ENCODE peak calls at places on chromosomes 4 and X, in nine cellular contexts. R is CD4-positive, alpha-beta T cell; S is GOT3; G is choroid plexus epithelial cell; A is non-pigmented ciliary epithelial cell; Y is activated CD4-positive, alpha-beta T cell treated with anti-CD3 and anti-CD28 coated beads, Interleukin-2, amount 10 ng/mL, durations not matched to agents 7 days and 5 days; P is epithelial cell of esophagus; H is sciatic nerve; V is HTR-8/SVneo. N is an unnamed sample.

GRCh38 chr4:156408749-156409148 is 455.1 kb upstream of the CTSO start:
- DNase-seq in R (no peak), S (no peak), G (no peak), A (no peak), Y (no peak), P (no peak), H (no peak), V (no peak), N (no peak)

GRCh38 chr4:38678078-38678477 is 14.1 kb downstream of the KLF3 start:
- DNase-seq in R (no peak), S (no peak), G (peak), A (peak), Y (no peak), P (no peak), H (no peak), V (no peak), N (no peak)

GRCh38 chr4:48343531-48343930 is 2.2 kb downstream of the SLAIN2 start:
- DNase-seq in R (no peak), S (no peak), G (peak), A (no peak), Y (no peak), P (peak), H (no peak), V (no peak), N (no peak)

GRCh38 chr4:177374966-177375365 is 65.3 kb downstream of the NEIL3 start:
- DNase-seq in R (no peak), S (no peak), G (no peak), A (no peak), Y (no peak), P (no peak), H (no peak), V (no peak), N (no peak)

GRCh38 chr4:41483771-41484170 is 54.2 kb upstream of the LIMCH1 start:
- DNase-seq in R (no peak), S (no peak), G (no peak), A (no peak), Y (no peak), P (no peak), H (no peak), V (no peak), N (no peak)

GRCh38 chr4:2591189-2591588 is 54.7 kb downstream of the FAM193A start:
- DNase-seq in R (no peak), S (no peak), G (peak), A (no peak), Y (no peak), P (no peak), H (no peak), V (no peak), N (no peak)

GRCh38 chrX:96386325-96386724 is 298.3 kb upstream of the DIAPH2 start:
- DNase-seq in R (no peak), S (no peak), G (no peak), A (no peak), Y (no peak), P (no peak), H (no peak), V (no peak), N (no peak)

GRCh38 chr4:127410201-127410600 is 222.6 kb upstream of the INTU start:
- DNase-seq in R (no peak), S (no peak), G (no peak), A (no peak), Y (no peak), P (no peak), H (no peak), V (no peak), N (no peak)

GRCh38 chr4:5571646-5572045 is 136.7 kb downstream of the EVC2 start:
- DNase-seq in R (no peak), S (no peak), G (no peak), A (no peak), Y (no peak), P (no peak), H (no peak), V (no peak), N (no peak)

GRCh38 chr4:102438873-102439614 is 62.1 kb upstream of the NFKB1 start:
- DNase-seq in R (no peak), S (no peak), G (peak), A (peak), Y (no peak), P (peak), H (no peak), V (no peak), N (peak)

GRCh38 chr4:183291070-183291469 is 29.0 kb downstream of the CLDN22 start:
- DNase-seq in R (no peak), S (no peak), G (no peak), A (no peak), Y (no peak), P (no peak), H (no peak), V (no peak), N (no peak)

GRCh38 chrX:26783512-26784225 is 567.7 kb downstream of the MAGEB5 start:
- DNase-seq in R (no peak), S (no peak), G (peak), A (no peak), Y (peak), P (peak), H (no peak), V (peak), N (peak)

GRCh38 chr4:81003549-81004240 is 26.8 kb upstream of the BMP3 start:
- DNase-seq in R (no peak), S (no peak), G (no peak), A (no peak), Y (no peak), P (no peak), H (no peak), V (no peak), N (no peak)

GRCh38 chr4:184649971-184650855 is 675 bp downstream of the PRIMPOL start:
- DNase-seq in R (no peak), S (no peak), G (peak), A (no peak), Y (no peak), P (peak), H (no peak), V (peak), N (no peak)

GRCh38 chrX:71095555-71095970 is at the start of gene FOXO4:
- DNase-seq in R (peak), S (peak), G (peak), A (peak), Y (peak), P (peak), H (peak), V (peak), N (peak)

GRCh38 chrX:140572724-140573123 is 67.9 kb upstream of the SOX3 start:
- DNase-seq in R (no peak), S (no peak), G (peak), A (peak), Y (peak), P (peak), H (no peak), V (peak), N (no peak)

GRCh38 chrX:17736478-17736855 is 826 bp upstream of the SCML1 start:
- DNase-seq in R (no peak), S (no peak), G (no peak), A (no peak), Y (no peak), P (peak), H (no peak), V (no peak), N (no peak)

GRCh38 chr4:163331629-163332360 is 601 bp downstream of the NPY1R start:
- DNase-seq in R (no peak), S (no peak), G (peak), A (no peak), Y (no peak), P (peak), H (no peak), V (peak), N (no peak)

GRCh38 chr4:172892300-172892699 is 276.3 kb upstream of the GALNT7 start:
- DNase-seq in R (no peak), S (no peak), G (peak), A (no peak), Y (no peak), P (peak), H (no peak), V (no peak), N (no peak)

GRCh38 chr4:92566284-92566683 is 262.5 kb downstream of the GRID2 start:
- DNase-seq in R (no peak), S (no peak), G (no peak), A (no peak), Y (no peak), P (no peak), H (no peak), V (no peak), N (no peak)

GRCh38 chr4:36712013-36712412 is 430.6 kb downstream of the DTHD1 start:
- DNase-seq in R (no peak), S (no peak), G (peak), A (no peak), Y (no peak), P (peak), H (no peak), V (no peak), N (no peak)

GRCh38 chrX:133544105-133544504 is 128.8 kb upstream of the GPC4 start:
- DNase-seq in R (no peak), S (no peak), G (peak), A (peak), Y (no peak), P (peak), H (no peak), V (no peak), N (no peak)

GRCh38 chr4:6443035-6444023 is 29.1 kb downstream of the PPP2R2C start:
- DNase-seq in R (no peak), S (no peak), G (no peak), A (no peak), Y (no peak), P (no peak), H (no peak), V (no peak), N (no peak)

GRCh38 chrX:44542567-44543325 is at the start of gene FUNDC1:
- DNase-seq in R (peak), S (peak), G (peak), A (peak), Y (peak), P (peak), H (peak), V (peak), N (peak)

GRCh38 chr4:35461931-35462659 is 782.2 kb downstream of the ARAP2 start:
- DNase-seq in R (no peak), S (no peak), G (no peak), A (no peak), Y (no peak), P (peak), H (no peak), V (no peak), N (no peak)